ENCODE peak calls at places on chromosomes 5 and 9, in nine cellular contexts. One of them, this sample, is unnamed.
A peak's percentile ranks its signal among the peaks of the same experiment; 100 is the strongest.

GRCh38 chr9:7185612-7186011 is 427.8 kb downstream of the KDM4C start:
- DNase-seq in GM23338: peak; percentile 67
- DNase-seq in activated naive CD4-positive, alpha-beta T cell treated with anti-CD3 and anti-CD28 coated beads, Interleukin-2, amount 50 U/mL, for 72 hours: no peak
- DNase-seq in omental fat pad: no peak
- DNase-seq in CD4-positive, CD25-positive, alpha-beta regulatory T cell: no peak
- DNase-seq in NCI-H524: no peak
- DNase-seq in amygdala: no peak
- DNase-seq in SHP77 treated with DMSO at 0.1 percent for 48 hours: no peak
- DNase-seq in A673: peak; percentile 69
- DNase-seq in this sample: no peak

GRCh38 chr5:78621269-78621871 is 27.2 kb downstream of the LHFPL2 start:
- DNase-seq in omental fat pad: no peak
- DNase-seq in SHP77 treated with DMSO at 0.1 percent for 48 hours: peak; percentile 44
- DNase-seq in amygdala: no peak
- DNase-seq in CD4-positive, CD25-positive, alpha-beta regulatory T cell: no peak
- DNase-seq in GM23338: no peak
- DNase-seq in NCI-H524: peak; percentile 51
- DNase-seq in activated naive CD4-positive, alpha-beta T cell treated with anti-CD3 and anti-CD28 coated beads, Interleukin-2, amount 50 U/mL, for 72 hours: no peak
- DNase-seq in A673: no peak
- DNase-seq in this sample: no peak

GRCh38 chr9:125529589-125530515 is 177.2 kb downstream of the MAPKAP1 start:
- DNase-seq in A673: no peak
- DNase-seq in SHP77 treated with DMSO at 0.1 percent for 48 hours: no peak
- DNase-seq in amygdala: no peak
- DNase-seq in omental fat pad: no peak
- DNase-seq in activated naive CD4-positive, alpha-beta T cell treated with anti-CD3 and anti-CD28 coated beads, Interleukin-2, amount 50 U/mL, for 72 hours: no peak
- DNase-seq in GM23338: peak; percentile 31
- DNase-seq in NCI-H524: no peak
- DNase-seq in CD4-positive, CD25-positive, alpha-beta regulatory T cell: no peak
- DNase-seq in this sample: no peak

GRCh38 chr5:160850439-160850838 is 1.6 kb downstream of the ATP10B start:
- DNase-seq in omental fat pad: no peak
- DNase-seq in amygdala: no peak
- DNase-seq in SHP77 treated with DMSO at 0.1 percent for 48 hours: no peak
- DNase-seq in activated naive CD4-positive, alpha-beta T cell treated with anti-CD3 and anti-CD28 coated beads, Interleukin-2, amount 50 U/mL, for 72 hours: no peak
- DNase-seq in CD4-positive, CD25-positive, alpha-beta regulatory T cell: no peak
- DNase-seq in GM23338: no peak
- DNase-seq in NCI-H524: peak; percentile 85
- DNase-seq in A673: no peak
- DNase-seq in this sample: no peak

GRCh38 chr5:27252911-27253310 is 214.5 kb upstream of the CDH9 start:
- DNase-seq in omental fat pad: no peak
- DNase-seq in activated naive CD4-positive, alpha-beta T cell treated with anti-CD3 and anti-CD28 coated beads, Interleukin-2, amount 50 U/mL, for 72 hours: no peak
- DNase-seq in A673: no peak
- DNase-seq in amygdala: no peak
- DNase-seq in SHP77 treated with DMSO at 0.1 percent for 48 hours: no peak
- DNase-seq in CD4-positive, CD25-positive, alpha-beta regulatory T cell: no peak
- DNase-seq in NCI-H524: no peak
- DNase-seq in GM23338: no peak
- DNase-seq in this sample: no peak

GRCh38 chr5:10194083-10194482 is 55.6 kb downstream of the ATPSCKMT start:
- DNase-seq in A673: no peak
- DNase-seq in omental fat pad: no peak
- DNase-seq in activated naive CD4-positive, alpha-beta T cell treated with anti-CD3 and anti-CD28 coated beads, Interleukin-2, amount 50 U/mL, for 72 hours: no peak
- DNase-seq in GM23338: no peak
- DNase-seq in SHP77 treated with DMSO at 0.1 percent for 48 hours: no peak
- DNase-seq in amygdala: no peak
- DNase-seq in NCI-H524: peak; percentile 82
- DNase-seq in CD4-positive, CD25-positive, alpha-beta regulatory T cell: no peak
- DNase-seq in this sample: no peak

GRCh38 chr9:95504053-95504963 is 12.5 kb downstream of the PTCH1 start:
- DNase-seq in A673: peak; percentile 54
- DNase-seq in CD4-positive, CD25-positive, alpha-beta regulatory T cell: no peak
- DNase-seq in activated naive CD4-positive, alpha-beta T cell treated with anti-CD3 and anti-CD28 coated beads, Interleukin-2, amount 50 U/mL, for 72 hours: no peak
- DNase-seq in amygdala: no peak
- DNase-seq in GM23338: peak; percentile 84
- DNase-seq in SHP77 treated with DMSO at 0.1 percent for 48 hours: no peak
- DNase-seq in omental fat pad: no peak
- DNase-seq in NCI-H524: peak; percentile 63
- DNase-seq in this sample: no peak

GRCh38 chr9:136686794-136687711 is at the start of gene AGPAT2:
- DNase-seq in SHP77 treated with DMSO at 0.1 percent for 48 hours: no peak
- DNase-seq in NCI-H524: peak; percentile 60
- DNase-seq in A673: peak; percentile 82
- DNase-seq in CD4-positive, CD25-positive, alpha-beta regulatory T cell: peak; percentile 37
- DNase-seq in amygdala: no peak
- DNase-seq in activated naive CD4-positive, alpha-beta T cell treated with anti-CD3 and anti-CD28 coated beads, Interleukin-2, amount 50 U/mL, for 72 hours: peak; percentile 73
- DNase-seq in GM23338: peak; percentile 57
- DNase-seq in omental fat pad: no peak
- DNase-seq in this sample: peak; percentile 46

GRCh38 chr9:135038331-135038730 is 49.1 kb upstream of the OLFM1 start:
- DNase-seq in A673: no peak
- DNase-seq in SHP77 treated with DMSO at 0.1 percent for 48 hours: no peak
- DNase-seq in activated naive CD4-positive, alpha-beta T cell treated with anti-CD3 and anti-CD28 coated beads, Interleukin-2, amount 50 U/mL, for 72 hours: no peak
- DNase-seq in omental fat pad: no peak
- DNase-seq in GM23338: no peak
- DNase-seq in amygdala: no peak
- DNase-seq in NCI-H524: no peak
- DNase-seq in CD4-positive, CD25-positive, alpha-beta regulatory T cell: no peak
- DNase-seq in this sample: no peak

GRCh38 chr5:52989025-52989780 is at the start of gene ITGA2:
- DNase-seq in activated naive CD4-positive, alpha-beta T cell treated with anti-CD3 and anti-CD28 coated beads, Interleukin-2, amount 50 U/mL, for 72 hours: peak; percentile 33
- DNase-seq in amygdala: no peak
- DNase-seq in GM23338: peak; percentile 71
- DNase-seq in SHP77 treated with DMSO at 0.1 percent for 48 hours: no peak
- DNase-seq in CD4-positive, CD25-positive, alpha-beta regulatory T cell: no peak
- DNase-seq in omental fat pad: no peak
- DNase-seq in A673: peak; percentile 33
- DNase-seq in NCI-H524: peak; percentile 61
- DNase-seq in this sample: peak; percentile 62

GRCh38 chr5:83844320-83845068 is 123.8 kb upstream of the HAPLN1 start:
- DNase-seq in SHP77 treated with DMSO at 0.1 percent for 48 hours: no peak
- DNase-seq in omental fat pad: no peak
- DNase-seq in GM23338: peak; percentile 24
- DNase-seq in activated naive CD4-positive, alpha-beta T cell treated with anti-CD3 and anti-CD28 coated beads, Interleukin-2, amount 50 U/mL, for 72 hours: no peak
- DNase-seq in NCI-H524: no peak
- DNase-seq in A673: no peak
- DNase-seq in amygdala: no peak
- DNase-seq in CD4-positive, CD25-positive, alpha-beta regulatory T cell: no peak
- DNase-seq in this sample: peak; percentile 76

GRCh38 chr5:95937607-95938152 is 24.0 kb downstream of the ELL2 start:
- DNase-seq in omental fat pad: no peak
- DNase-seq in A673: no peak
- DNase-seq in CD4-positive, CD25-positive, alpha-beta regulatory T cell: no peak
- DNase-seq in amygdala: no peak
- DNase-seq in SHP77 treated with DMSO at 0.1 percent for 48 hours: no peak
- DNase-seq in NCI-H524: no peak
- DNase-seq in GM23338: no peak
- DNase-seq in activated naive CD4-positive, alpha-beta T cell treated with anti-CD3 and anti-CD28 coated beads, Interleukin-2, amount 50 U/mL, for 72 hours: no peak
- DNase-seq in this sample: no peak

GRCh38 chr9:129610473-129611301 is 10.2 kb downstream of the C9orf50 start:
- DNase-seq in GM23338: peak; percentile 92
- DNase-seq in A673: peak; percentile 83
- DNase-seq in CD4-positive, CD25-positive, alpha-beta regulatory T cell: peak; percentile 73
- DNase-seq in activated naive CD4-positive, alpha-beta T cell treated with anti-CD3 and anti-CD28 coated beads, Interleukin-2, amount 50 U/mL, for 72 hours: peak; percentile 79
- DNase-seq in omental fat pad: peak; percentile 58
- DNase-seq in amygdala: peak; percentile 44
- DNase-seq in NCI-H524: peak; percentile 65
- DNase-seq in SHP77 treated with DMSO at 0.1 percent for 48 hours: peak; percentile 22
- DNase-seq in this sample: peak; percentile 77